ENCODE peak calls at places on chromosome 15, in four cellular contexts. One of them, this sample, is unnamed.

GRCh38 chr15:34243226-34243625 is 18.4 kb downstream of the EMC4 start:
- DNase-seq in fibroblast of the aortic adventitia: no peak
- DNase-seq in dorsolateral prefrontal cortex: no peak
- DNase-seq in astrocyte of the spinal cord: no peak
- DNase-seq in this sample: no peak

GRCh38 chr15:78034495-78035191 is 42.9 kb downstream of the TBC1D2B start:
- DNase-seq in fibroblast of the aortic adventitia: no peak
- DNase-seq in dorsolateral prefrontal cortex: peak; percentile 19
- DNase-seq in astrocyte of the spinal cord: no peak
- DNase-seq in this sample: peak; percentile 46

GRCh38 chr15:67105065-67105951 is 39.9 kb downstream of the SMAD3 start:
- DNase-seq in fibroblast of the aortic adventitia: peak; percentile 98
- DNase-seq in dorsolateral prefrontal cortex: no peak
- DNase-seq in astrocyte of the spinal cord: peak; percentile 98
- DNase-seq in this sample: peak; percentile 96

GRCh38 chr15:24956131-24956838 is 1.5 kb downstream of the SNRPN start:
- DNase-seq in fibroblast of the aortic adventitia: peak; percentile 74
- DNase-seq in dorsolateral prefrontal cortex: peak; percentile 68
- DNase-seq in astrocyte of the spinal cord: peak; percentile 76
- DNase-seq in this sample: peak; percentile 74

GRCh38 chr15:48795901-48796300 is 15.0 kb downstream of the CEP152 start:
- DNase-seq in fibroblast of the aortic adventitia: no peak
- DNase-seq in dorsolateral prefrontal cortex: no peak
- DNase-seq in astrocyte of the spinal cord: no peak
- DNase-seq in this sample: no peak

GRCh38 chr15:62658498-62658897 is 384.0 kb upstream of the TPM1 start:
- DNase-seq in fibroblast of the aortic adventitia: no peak
- DNase-seq in dorsolateral prefrontal cortex: peak; percentile 16
- DNase-seq in astrocyte of the spinal cord: no peak
- DNase-seq in this sample: peak; percentile 17

GRCh38 chr15:53033709-53034108 is 243.6 kb upstream of the ONECUT1 start:
- DNase-seq in fibroblast of the aortic adventitia: no peak
- DNase-seq in dorsolateral prefrontal cortex: no peak
- DNase-seq in astrocyte of the spinal cord: no peak
- DNase-seq in this sample: no peak

GRCh38 chr15:64892850-64893403 is 18.8 kb upstream of the ANKDD1A start:
- DNase-seq in fibroblast of the aortic adventitia: no peak
- DNase-seq in dorsolateral prefrontal cortex: no peak
- DNase-seq in astrocyte of the spinal cord: no peak
- DNase-seq in this sample: no peak

DNA sequence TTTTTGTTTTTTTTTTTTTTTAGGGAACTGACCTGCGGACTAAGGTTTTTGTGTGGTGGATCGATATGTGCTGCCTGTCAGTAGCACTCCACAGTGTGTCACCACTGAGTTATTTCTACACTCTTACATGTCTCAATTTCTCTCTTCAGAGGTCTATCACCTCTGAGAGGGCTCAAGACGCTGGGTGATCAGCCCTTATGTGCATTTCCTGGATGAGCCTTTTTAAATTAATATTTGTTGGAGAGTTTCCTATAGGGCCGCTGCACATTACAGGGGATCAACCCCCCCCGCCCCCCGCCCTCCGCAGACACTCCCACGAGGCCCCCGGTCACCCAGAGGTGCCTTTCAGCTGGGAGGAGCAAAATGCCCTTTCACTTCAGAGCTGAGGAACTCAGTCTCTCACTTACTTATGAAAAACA is 34.5 kb upstream of the AP4E1 start:
- DNase-seq in fibroblast of the aortic adventitia: no peak
- DNase-seq in dorsolateral prefrontal cortex: no peak
- DNase-seq in astrocyte of the spinal cord: no peak
- DNase-seq in this sample: no peak
- TF ChIP-seq CTCF in fibroblast of the aortic adventitia: no peak
- TF ChIP-seq CTCF in dorsolateral prefrontal cortex: no peak
- TF ChIP-seq CTCF in astrocyte of the spinal cord: no peak
- TF ChIP-seq CTCF in this sample: no peak

DNA sequence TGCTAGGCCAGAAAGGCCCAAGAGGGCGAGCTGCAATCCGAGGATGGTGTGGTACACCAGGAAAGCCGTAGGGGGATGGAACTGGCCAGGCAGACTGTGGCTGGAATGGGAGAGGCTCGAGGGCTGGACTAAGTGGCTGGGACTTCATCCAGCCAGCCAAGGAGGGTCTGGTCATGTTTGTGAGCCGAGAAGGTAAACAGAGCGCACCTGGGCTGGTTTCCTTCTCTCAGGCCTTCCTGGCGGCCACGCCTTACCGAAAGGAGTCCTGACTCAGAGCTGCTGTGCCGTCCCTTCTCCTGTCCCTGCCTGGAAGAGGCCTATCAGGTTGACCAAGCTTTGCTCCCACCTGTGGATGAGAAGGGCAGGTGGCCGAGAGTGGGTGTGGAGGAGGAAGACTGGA is 71.5 kb upstream of the GATM start:
- DNase-seq in fibroblast of the aortic adventitia: no peak
- DNase-seq in dorsolateral prefrontal cortex: no peak
- DNase-seq in astrocyte of the spinal cord: no peak
- DNase-seq in this sample: no peak
- H3K4me3 ChIP-seq in fibroblast of the aortic adventitia: no peak overlapping the region
- H3K4me3 ChIP-seq in dorsolateral prefrontal cortex: no peak overlapping the region
- H3K4me3 ChIP-seq in astrocyte of the spinal cord: no peak overlapping the region
- H3K4me3 ChIP-seq in this sample: no peak overlapping the region

GRCh38 chr15:32794973-32795372 is 77.2 kb downstream of the GREM1 start:
- DNase-seq in fibroblast of the aortic adventitia: no peak
- DNase-seq in dorsolateral prefrontal cortex: no peak
- DNase-seq in astrocyte of the spinal cord: no peak
- DNase-seq in this sample: peak; percentile 31
- TF ChIP-seq CTCF in fibroblast of the aortic adventitia: no peak
- TF ChIP-seq CTCF in dorsolateral prefrontal cortex: no peak
- TF ChIP-seq CTCF in astrocyte of the spinal cord: no peak
- TF ChIP-seq CTCF in this sample: no peak

DNA sequence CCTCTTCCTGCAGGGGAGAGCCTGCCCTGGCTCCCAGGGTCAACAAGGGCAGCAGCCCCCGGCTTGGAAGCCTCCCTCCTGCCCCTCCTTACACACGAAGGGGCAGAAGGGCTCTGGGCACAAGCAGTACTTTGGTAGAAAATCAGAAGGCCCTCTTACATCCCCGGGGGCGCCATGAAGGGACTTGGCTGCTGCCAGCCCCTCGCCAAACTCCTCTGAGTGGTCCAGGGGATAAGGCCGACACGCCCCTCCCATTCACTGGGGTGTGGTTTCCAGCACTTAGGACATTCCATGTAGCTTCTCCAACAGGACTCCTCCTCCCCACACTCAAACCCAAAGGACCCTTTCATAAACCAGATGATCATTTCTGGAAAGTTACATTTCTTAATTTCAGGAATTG is 1.2 kb upstream of the ST8SIA2 start:
- DNase-seq in fibroblast of the aortic adventitia: no peak
- DNase-seq in dorsolateral prefrontal cortex: no peak
- DNase-seq in astrocyte of the spinal cord: no peak
- DNase-seq in this sample: no peak
- H3K4me3 ChIP-seq in fibroblast of the aortic adventitia: no peak overlapping the region
- H3K4me3 ChIP-seq in dorsolateral prefrontal cortex: no peak overlapping the region
- H3K4me3 ChIP-seq in astrocyte of the spinal cord: no peak overlapping the region
- H3K4me3 ChIP-seq in this sample: no peak overlapping the region